ENCODE peak calls at places on chromosomes 7 and 10, in eight cellular contexts. W is fibroblast of lung, F is MCF 10A, H is kidney epithelial cell, U is fibroblast of mammary gland, G is HFF-Myc, R is cardiac fibroblast, T is Peyer's patch. A is an unnamed sample.

GRCh38 chr7:37493810-37494209 is 45.1 kb upstream of the ELMO1 start:
- DNase-seq in W (no peak), F (no peak), H (no peak), U (no peak), G (no peak), R (no peak), T (no peak), A (no peak)

GRCh38 chr7:75743455-75743859 is 4.7 kb upstream of the HIP1 start:
- DNase-seq in W (no peak), F (no peak), H (no peak), U (peak), G (no peak), R (peak), T (no peak), A (no peak)

GRCh38 chr7:23261843-23262452 is 15.4 kb downstream of the GPNMB start:
- DNase-seq in W (peak), F (peak), H (peak), U (peak), G (no peak), R (peak), T (peak), A (peak)

GRCh38 chr10:102670871-102671434 is 26.7 kb downstream of the TRIM8 start:
- DNase-seq in W (no peak), F (no peak), H (no peak), U (no peak), G (no peak), R (no peak), T (no peak), A (no peak)

GRCh38 chr7:144717720-144718119 is 118.1 kb downstream of the TPK1 start:
- DNase-seq in W (no peak), F (no peak), H (no peak), U (no peak), G (no peak), R (no peak), T (no peak), A (no peak)

GRCh38 chr7:108222236-108222892 is 92.2 kb upstream of the LAMB4 start:
- DNase-seq in W (peak), F (peak), H (no peak), U (no peak), G (peak), R (peak), T (no peak), A (no peak)

GRCh38 chr7:2870471-2870941 is 26.4 kb upstream of the GNA12 start:
- DNase-seq in W (peak), F (peak), H (no peak), U (peak), G (peak), R (peak), T (no peak), A (peak)

GRCh38 chr7:67716729-67717128 is 720.1 kb downstream of the TYW1 start:
- DNase-seq in W (no peak), F (no peak), H (no peak), U (no peak), G (no peak), R (no peak), T (no peak), A (no peak)

GRCh38 chr7:157782041-157782440 is 445.2 kb downstream of the DNAJB6 start:
- DNase-seq in W (peak), F (no peak), H (no peak), U (no peak), G (no peak), R (no peak), T (no peak), A (no peak)

GRCh38 chr7:114081606-114082425 is 163.0 kb upstream of the PPP1R3A start:
- DNase-seq in W (peak), F (peak), H (no peak), U (peak), G (peak), R (peak), T (no peak), A (no peak)

GRCh38 chr7:44962483-44963251 is 16.1 kb downstream of the MYO1G start:
- DNase-seq in W (peak), F (no peak), H (no peak), U (peak), G (no peak), R (peak), T (peak), A (no peak)

GRCh38 chr10:130834573-130834972 is 476.9 kb downstream of the TCERG1L start:
- DNase-seq in W (no peak), F (no peak), H (no peak), U (no peak), G (no peak), R (no peak), T (no peak), A (no peak)

GRCh38 chr7:31029674-31030073 is 22.4 kb upstream of the ADCYAP1R1 start:
- DNase-seq in W (no peak), F (no peak), H (no peak), U (no peak), G (no peak), R (no peak), T (no peak), A (no peak)

GRCh38 chr10:86648706-86649426 is 5.5 kb upstream of the OPN4 start:
- DNase-seq in W (peak), F (peak), H (no peak), U (peak), G (peak), R (peak), T (peak), A (no peak)

GRCh38 chr7:14834888-14835287 is 67.7 kb downstream of the DGKB start:
- DNase-seq in W (peak), F (no peak), H (no peak), U (peak), G (no peak), R (peak), T (no peak), A (no peak)

DNA sequence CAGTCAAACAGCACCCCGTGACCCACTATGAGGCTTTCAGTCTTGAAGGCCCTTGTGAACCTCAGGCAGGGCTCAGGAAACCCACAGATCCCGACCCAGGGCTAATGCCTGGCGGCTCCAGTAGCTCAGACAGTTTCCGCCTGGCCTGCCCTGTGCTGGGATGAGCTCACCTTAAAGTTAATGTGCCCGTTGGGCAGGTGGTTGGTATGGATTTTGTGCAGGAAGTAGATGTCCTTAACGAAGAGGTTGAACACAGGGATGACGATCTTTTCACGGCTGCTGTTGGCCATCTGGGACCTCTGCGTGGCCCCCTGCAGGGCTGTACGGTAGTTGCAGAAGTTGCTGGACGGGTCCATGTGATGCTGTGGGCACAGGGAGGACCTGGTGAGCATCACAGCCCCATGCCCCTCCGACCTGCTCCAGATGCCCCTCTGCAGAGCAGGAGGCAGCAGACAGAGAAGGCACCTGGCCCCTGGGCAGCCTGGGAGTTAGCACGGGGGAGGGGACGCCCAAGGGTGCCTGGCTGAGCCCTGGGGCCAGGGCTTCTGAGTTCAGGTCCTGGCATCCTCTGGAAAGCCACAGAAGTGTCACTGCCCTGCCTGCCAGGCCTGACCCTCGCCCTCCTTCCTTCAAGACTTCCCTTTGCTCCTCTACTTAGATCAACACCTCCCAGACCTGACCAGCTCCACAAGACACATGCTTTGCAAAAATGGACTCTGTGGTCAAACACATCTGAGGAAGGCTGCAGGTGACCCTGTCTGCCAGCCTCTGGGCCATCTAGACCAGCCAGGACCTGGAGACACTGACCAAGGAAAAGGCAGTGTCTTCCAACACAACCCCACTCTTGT is 59.8 kb downstream of the CSGALNACT2 start:
- DNase-seq in W (no peak), F (peak), H (no peak), U (no peak), G (no peak), R (no peak), T (peak), A (peak)
- TF ChIP-seq CTCF in W (peak), F (no peak), H (peak), U (peak), G (peak), R (peak), T (no peak), A (peak)

GRCh38 chr7:64636386-64636785 is 29.5 kb upstream of the ZNF107 start:
- DNase-seq in W (no peak), F (no peak), H (no peak), U (no peak), G (no peak), R (no peak), T (no peak), A (no peak)
- TF ChIP-seq CTCF in W (no peak), F (peak), H (no peak), U (no peak), G (no peak), R (peak), T (no peak), A (peak)

GRCh38 chr10:79981673-79982485 is 33.0 kb upstream of the SFTPD start:
- DNase-seq in W (peak), F (peak), H (no peak), U (peak), G (no peak), R (peak), T (peak), A (no peak)
- TF ChIP-seq CTCF in W (no peak), F (no peak), H (no peak), U (no peak), G (no peak), R (no peak), T (no peak), A (no peak)

DNA sequence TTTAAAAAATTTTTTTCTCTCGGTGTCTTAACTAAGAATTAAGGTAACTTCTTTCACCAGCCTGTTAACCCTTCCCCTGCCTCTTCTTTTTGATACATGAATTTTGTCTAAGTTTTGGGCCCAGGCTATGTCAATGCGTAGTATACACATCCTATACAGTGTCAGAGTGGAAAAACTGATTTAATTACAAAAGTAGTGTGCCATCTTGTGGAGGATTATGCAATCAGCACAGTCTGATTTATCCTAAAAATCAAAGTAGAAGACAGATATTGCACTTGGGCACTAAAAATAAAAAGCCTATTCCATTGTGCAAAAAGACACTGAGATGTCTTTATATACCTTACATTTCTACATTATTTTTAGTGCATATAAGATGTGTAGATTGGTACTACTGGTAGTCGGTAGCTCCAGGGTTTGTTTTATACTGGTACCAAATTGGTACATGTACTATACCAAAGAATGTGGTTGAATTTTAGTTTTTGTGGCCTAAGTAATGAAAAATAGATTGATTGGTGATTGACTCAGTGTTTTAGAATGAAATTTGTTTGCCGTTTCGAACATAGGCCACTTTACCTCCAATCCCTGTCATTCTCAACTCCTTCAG is 96.6 kb downstream of the MKLN1 start:
- DNase-seq in W (peak), F (peak), H (no peak), U (peak), G (peak), R (peak), T (no peak), A (no peak)
- TF ChIP-seq CTCF in W (peak), F (peak), H (peak), U (peak), G (peak), R (peak), T (peak), A (peak)

GRCh38 chr10:48506147-48506917 is 98.5 kb downstream of the ARHGAP22 start:
- DNase-seq in W (peak), F (peak), H (no peak), U (peak), G (no peak), R (peak), T (no peak), A (no peak)
- TF ChIP-seq CTCF in W (no peak), F (peak), H (no peak), U (peak), G (peak), R (peak), T (peak), A (peak)

GRCh38 chr10:17249820-17250219 is 21.8 kb downstream of the VIM start:
- DNase-seq in W (peak), F (no peak), H (no peak), U (peak), G (no peak), R (peak), T (no peak), A (no peak)
- TF ChIP-seq CTCF in W (no peak), F (peak), H (peak), U (peak), G (peak), R (peak), T (peak), A (no peak)

GRCh38 chr7:90212149-90212495 is 582 bp downstream of the STEAP2 start:
- DNase-seq in W (no peak), F (peak), H (no peak), U (no peak), G (no peak), R (no peak), T (no peak), A (no peak)

GRCh38 chr7:90211391-90212148 is at the start of gene STEAP2:
- DNase-seq in W (peak), F (peak), H (peak), U (peak), G (peak), R (peak), T (peak), A (peak)

GRCh38 chr7:90216080-90216674 is 4.6 kb downstream of the STEAP2 start:
- DNase-seq in W (no peak), F (peak), H (no peak), U (peak), G (no peak), R (peak), T (no peak), A (no peak)

GRCh38 chr7:90213521-90213920 is 2.0 kb downstream of the STEAP2 start:
- DNase-seq in W (no peak), F (no peak), H (no peak), U (no peak), G (no peak), R (no peak), T (no peak), A (no peak)

DNA sequence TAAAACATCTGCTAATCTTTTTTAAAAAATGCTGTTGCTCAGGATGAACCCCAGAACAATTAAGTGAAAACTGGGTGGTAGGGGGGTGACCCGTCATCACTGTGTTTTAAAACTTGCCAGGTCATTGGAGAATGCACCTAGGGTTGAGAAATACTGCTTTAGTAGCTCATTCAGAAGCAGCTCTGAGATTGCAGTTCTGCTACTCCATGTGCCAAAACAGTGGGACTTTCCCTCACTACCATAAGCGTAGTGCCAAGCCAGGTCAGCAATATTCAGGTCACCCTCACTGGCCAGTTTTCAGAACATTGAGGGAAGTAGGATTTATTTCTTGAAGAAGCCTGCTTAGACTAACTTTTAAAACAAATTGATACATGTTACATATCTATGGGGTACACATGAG is 5.2 kb downstream of the STEAP2 start:
- DNase-seq in W (no peak), F (peak), H (no peak), U (peak), G (no peak), R (peak), T (no peak), A (no peak)
- TF ChIP-seq CTCF in W (no peak), F (no peak), H (no peak), U (no peak), G (no peak), R (no peak), T (no peak), A (no peak)

GRCh38 chr7:50614721-50615518 is 49.7 kb upstream of the DDC start:
- DNase-seq in W (no peak), F (no peak), H (no peak), U (peak), G (no peak), R (peak), T (peak), A (no peak)
- TF ChIP-seq CTCF in W (peak), F (no peak), H (peak), U (peak), G (peak), R (no peak), T (peak), A (no peak)

GRCh38 chr7:151452141-151452571 is 12.2 kb upstream of the CRYGN start:
- DNase-seq in W (no peak), F (no peak), H (no peak), U (no peak), G (no peak), R (no peak), T (no peak), A (no peak)
- TF ChIP-seq CTCF in W (no peak), F (no peak), H (no peak), U (no peak), G (no peak), R (no peak), T (no peak), A (no peak)

A was measured in CD14-positive monocyte.